ENCODE peak calls at places on chromosomes 4 and X, in eight cellular contexts. C, D, G, R, A, P, U and I are unnamed samples.
A peak's percentile ranks its signal among the peaks of the same experiment; 100 is the strongest.

GRCh38 chr4:27251788-27252187 is 391.1 kb downstream of the STIM2 start:
- DNase-seq in C (no peak), P (no peak), A (no peak), R (no peak), U (no peak), G (no peak), D (no peak), I (no peak)

GRCh38 chr4:79206660-79207059 is 119.2 kb downstream of the NAA11 start:
- DNase-seq in A (no peak), U (no peak), P (no peak), D (no peak), G (no peak), R (no peak), C (no peak), I (no peak)

GRCh38 chrX:1815456-1816175 is 200.8 kb downstream of the ASMT start:
- DNase-seq in R (no peak), P (no peak), C (no peak), U (no peak), D (no peak), A (no peak), G (no peak), I (no peak)

GRCh38 chr4:41644288-41644914 is 104.1 kb downstream of the PHOX2B start:
- DNase-seq in R (peak; percentile 73), A (no peak), U (peak; percentile 16), D (peak; percentile 84), C (peak; percentile 88), P (peak; percentile 82), G (peak; percentile 76), I (peak; percentile 80)

GRCh38 chr4:186190456-186191265 is 706 bp upstream of the CYP4V2 start:
- DNase-seq in R (no peak), D (peak; percentile 63), U (no peak), P (no peak), G (no peak), A (peak; percentile 45), C (no peak), I (no peak)

GRCh38 chr4:101418055-101418454 is 70.7 kb upstream of the PPP3CA start:
- DNase-seq in R (no peak), P (no peak), U (no peak), A (peak; percentile 83), D (no peak), G (no peak), C (no peak), I (no peak)

GRCh38 chr4:61296115-61296514 is 96.0 kb downstream of the ADGRL3 start:
- DNase-seq in D (no peak), G (no peak), C (no peak), U (no peak), P (no peak), R (no peak), A (no peak), I (no peak)

GRCh38 chr4:6165766-6166165 is 34.6 kb downstream of the JAKMIP1 start:
- DNase-seq in U (no peak), C (no peak), P (no peak), G (no peak), A (no peak), D (no peak), R (no peak), I (no peak)

GRCh38 chr4:15396157-15396800 is 31.6 kb upstream of the C1QTNF7 start:
- DNase-seq in A (peak; percentile 56), D (peak; percentile 61), R (no peak), U (peak; percentile 48), P (no peak), C (no peak), G (no peak), I (no peak)

GRCh38 chrX:150165776-150166610 is 197.1 kb upstream of the MAMLD1 start:
- DNase-seq in A (no peak), P (no peak), C (no peak), R (no peak), G (no peak), D (no peak), U (no peak), I (no peak)

GRCh38 chr4:187236491-187236890 is 512.8 kb upstream of the FAT1 start:
- DNase-seq in P (no peak), G (no peak), D (peak; percentile 46), R (no peak), C (no peak), A (no peak), U (peak; percentile 84), I (no peak)

GRCh38 chr4:112266823-112267222 is 18.9 kb downstream of the TIFA start:
- DNase-seq in A (no peak), C (no peak), R (no peak), G (no peak), D (peak; percentile 36), P (no peak), U (peak; percentile 52), I (no peak)